ENCODE peak calls at places on chromosomes 12 and 14, in nine cellular contexts. V is B cell; H is GDM1; Y is EH; L is activated gamma-delta T cell treated with Interleukin-2 at 50 U/mL for 16 hours; J is H4; M is amniotic epithelial cell; C is naive thymus-derived CD8-positive, alpha-beta T cell; P is T-helper 2 cell. X is an unnamed sample.
A peak's percentile ranks its signal among the peaks of the same experiment; 100 is the strongest.

GRCh38 chr12:71392521-71393145 is 47.0 kb upstream of the LGR5 start:
- DNase-seq in V (no peak), H (no peak), Y (peak; percentile 71), L (no peak), J (peak; percentile 76), M (peak; percentile 74), C (peak; percentile 16), P (peak; percentile 50), X (no peak)

GRCh38 chr14:36646664-36647416 is 14.8 kb upstream of the PAX9 start:
- DNase-seq in V (no peak), H (no peak), Y (no peak), L (no peak), J (no peak), M (no peak), C (no peak), P (no peak), X (peak; percentile 24)

GRCh38 chr14:105021656-105022275 is 883 bp upstream of the CDCA4 start:
- DNase-seq in V (no peak), H (no peak), Y (peak; percentile 40), L (no peak), J (peak; percentile 46), M (peak; percentile 46), C (no peak), P (peak; percentile 54), X (peak; percentile 36)

GRCh38 chr14:22589096-22589839 is at the start of gene DAD1:
- DNase-seq in V (peak; percentile 100), H (peak; percentile 99), Y (peak; percentile 100), L (peak; percentile 99), J (peak; percentile 99), M (peak; percentile 99), C (peak; percentile 100), P (peak; percentile 99), X (peak; percentile 98)

GRCh38 chr14:101175731-101176534 is 272.4 kb upstream of the RTL1 start:
- DNase-seq in V (peak; percentile 28), H (no peak), Y (no peak), L (no peak), J (no peak), M (no peak), C (no peak), P (no peak), X (no peak)

GRCh38 chr12:2891240-2892053 is 756 bp downstream of the TULP3 start:
- DNase-seq in V (no peak), H (no peak), Y (peak; percentile 83), L (peak; percentile 19), J (peak; percentile 35), M (peak; percentile 56), C (no peak), P (peak; percentile 19), X (peak; percentile 52)

GRCh38 chr12:26097046-26097878 is 27.6 kb downstream of the BHLHE41 start:
- DNase-seq in V (peak; percentile 70), H (peak; percentile 29), Y (peak; percentile 78), L (peak; percentile 40), J (peak; percentile 76), M (peak; percentile 73), C (peak; percentile 65), P (peak; percentile 45), X (peak; percentile 71)

GRCh38 chr14:105315211-105315721 is 718 bp downstream of the PACS2 start:
- DNase-seq in V (peak; percentile 48), H (no peak), Y (peak; percentile 36), L (peak; percentile 57), J (no peak), M (peak; percentile 13), C (peak; percentile 78), P (peak; percentile 53), X (peak; percentile 38)

GRCh38 chr12:5685935-5686334 is 254.0 kb downstream of the NTF3 start:
- DNase-seq in V (no peak), H (no peak), Y (no peak), L (no peak), J (no peak), M (no peak), C (no peak), P (no peak), X (no peak)

GRCh38 chr14:23384364-23385080 is 7.7 kb downstream of the CMTM5 start:
- DNase-seq in V (no peak), H (no peak), Y (no peak), L (no peak), J (no peak), M (no peak), C (no peak), P (no peak), X (no peak)

GRCh38 chr12:122855985-122856831 is 21.0 kb downstream of the HIP1R start:
- DNase-seq in V (no peak), H (no peak), Y (no peak), L (no peak), J (no peak), M (no peak), C (no peak), P (no peak), X (no peak)

GRCh38 chr12:66952668-66953067 is 273.8 kb upstream of the GRIP1 start:
- DNase-seq in V (no peak), H (no peak), Y (no peak), L (no peak), J (no peak), M (no peak), C (no peak), P (no peak), X (no peak)

GRCh38 chr14:22521449-22522239 is 67.4 kb downstream of the DAD1 start:
- DNase-seq in V (no peak), H (no peak), Y (no peak), L (no peak), J (no peak), M (no peak), C (no peak), P (no peak), X (no peak)

GRCh38 chr12:132561784-132562156 is 48.6 kb downstream of the LRCOL1 start:
- DNase-seq in V (no peak), H (no peak), Y (peak; percentile 13), L (no peak), J (no peak), M (no peak), C (peak; percentile 9), P (no peak), X (no peak)

GRCh38 chr12:91418691-91419090 is 236.1 kb upstream of the DCN start:
- DNase-seq in V (no peak), H (no peak), Y (no peak), L (no peak), J (no peak), M (no peak), C (no peak), P (no peak), X (no peak)

GRCh38 chr12:94267907-94268575 is 119.7 kb downstream of the PLXNC1 start:
- DNase-seq in V (no peak), H (no peak), Y (peak; percentile 81), L (no peak), J (no peak), M (no peak), C (no peak), P (no peak), X (no peak)

GRCh38 chr12:124375141-124375788 is 80.4 kb downstream of the RFLNA start:
- DNase-seq in V (no peak), H (no peak), Y (no peak), L (no peak), J (no peak), M (no peak), C (no peak), P (no peak), X (no peak)

GRCh38 chr12:108381793-108382436 is 42.8 kb upstream of the CMKLR1 start:
- DNase-seq in V (no peak), H (no peak), Y (peak; percentile 11), L (no peak), J (no peak), M (no peak), C (no peak), P (no peak), X (peak; percentile 55)